ENCODE peak calls at places on chromosome 18, in four cellular contexts. One of them, this sample, is unnamed.

GRCh38 chr18:46338761-46339160 is 234.6 kb downstream of the HAUS1 start:
- DNase-seq in adrenal gland: no peak
- DNase-seq in tibial artery: peak; percentile 11
- DNase-seq in gastrocnemius medialis: no peak
- DNase-seq in this sample: no peak

GRCh38 chr18:45384137-45384998 is 230.9 kb upstream of the SLC14A2 start:
- DNase-seq in gastrocnemius medialis: peak; percentile 25
- DNase-seq in adrenal gland: peak; percentile 36
- DNase-seq in tibial artery: no peak
- DNase-seq in this sample: no peak

GRCh38 chr18:77470836-77471413 is 221.3 kb downstream of the GALR1 start:
- DNase-seq in adrenal gland: no peak
- DNase-seq in gastrocnemius medialis: no peak
- DNase-seq in tibial artery: no peak
- DNase-seq in this sample: no peak

GRCh38 chr18:905307-905947 is 756 bp downstream of the ADCYAP1 start:
- DNase-seq in gastrocnemius medialis: no peak
- DNase-seq in tibial artery: no peak
- DNase-seq in adrenal gland: no peak
- DNase-seq in this sample: no peak

GRCh38 chr18:59712311-59712710 is 15.1 kb upstream of the CCBE1 start:
- DNase-seq in tibial artery: no peak
- DNase-seq in adrenal gland: no peak
- DNase-seq in gastrocnemius medialis: no peak
- DNase-seq in this sample: no peak

GRCh38 chr18:46079336-46079735 is 7.3 kb upstream of the PSTPIP2 start:
- DNase-seq in adrenal gland: no peak
- DNase-seq in gastrocnemius medialis: no peak
- DNase-seq in tibial artery: no peak
- DNase-seq in this sample: no peak

GRCh38 chr18:11178951-11179549 is 29.7 kb upstream of the PIEZO2 start:
- DNase-seq in adrenal gland: no peak
- DNase-seq in tibial artery: peak; percentile 94
- DNase-seq in gastrocnemius medialis: peak; percentile 86
- DNase-seq in this sample: peak; percentile 55

GRCh38 chr18:22790545-22791415 is 142.3 kb upstream of the RBBP8 start:
- DNase-seq in adrenal gland: no peak
- DNase-seq in gastrocnemius medialis: no peak
- DNase-seq in tibial artery: no peak
- DNase-seq in this sample: no peak

GRCh38 chr18:26723986-26724385 is 141.5 kb downstream of the AQP4 start:
- DNase-seq in gastrocnemius medialis: no peak
- DNase-seq in adrenal gland: no peak
- DNase-seq in tibial artery: no peak
- DNase-seq in this sample: no peak

GRCh38 chr18:23920054-23920453 is 94.5 kb upstream of the TTC39C start:
- DNase-seq in adrenal gland: no peak
- DNase-seq in gastrocnemius medialis: no peak
- DNase-seq in tibial artery: no peak
- DNase-seq in this sample: no peak

GRCh38 chr18:7514796-7515440 is 52.2 kb upstream of the PTPRM start:
- DNase-seq in tibial artery: no peak
- DNase-seq in gastrocnemius medialis: no peak
- DNase-seq in adrenal gland: no peak
- DNase-seq in this sample: no peak

GRCh38 chr18:47120428-47120827 is 29.9 kb downstream of the HDHD2 start:
- DNase-seq in adrenal gland: no peak
- DNase-seq in gastrocnemius medialis: no peak
- DNase-seq in tibial artery: no peak
- DNase-seq in this sample: no peak

GRCh38 chr18:73270919-73271318 is 403.1 kb upstream of the NETO1 start:
- DNase-seq in gastrocnemius medialis: no peak
- DNase-seq in tibial artery: no peak
- DNase-seq in adrenal gland: no peak
- DNase-seq in this sample: no peak

GRCh38 chr18:2111456-2111855 is 459.8 kb downstream of the METTL4 start:
- DNase-seq in tibial artery: no peak
- DNase-seq in adrenal gland: no peak
- DNase-seq in gastrocnemius medialis: no peak
- DNase-seq in this sample: no peak

GRCh38 chr18:686339-687111 is 25.9 kb downstream of the ENOSF1 start:
- DNase-seq in adrenal gland: no peak
- DNase-seq in gastrocnemius medialis: no peak
- DNase-seq in tibial artery: no peak
- DNase-seq in this sample: no peak

GRCh38 chr18:47204908-47205522 is 28.9 kb upstream of the IER3IP1 start:
- DNase-seq in gastrocnemius medialis: no peak
- DNase-seq in adrenal gland: peak; percentile 34
- DNase-seq in tibial artery: no peak
- DNase-seq in this sample: no peak

GRCh38 chr18:38077219-38077618 is 511.6 kb upstream of the CELF4 start:
- DNase-seq in tibial artery: no peak
- DNase-seq in adrenal gland: no peak
- DNase-seq in gastrocnemius medialis: no peak
- DNase-seq in this sample: no peak

GRCh38 chr18:33560686-33561370 is 17.2 kb upstream of the ASXL3 start:
- DNase-seq in gastrocnemius medialis: no peak
- DNase-seq in adrenal gland: no peak
- DNase-seq in tibial artery: no peak
- DNase-seq in this sample: no peak

GRCh38 chr18:40832362-40832761 is 1122.7 kb upstream of the PIK3C3 start:
- DNase-seq in adrenal gland: no peak
- DNase-seq in gastrocnemius medialis: no peak
- DNase-seq in tibial artery: no peak
- DNase-seq in this sample: no peak

GRCh38 chr18:66749030-66749429 is 145.1 kb upstream of the CDH19 start:
- DNase-seq in gastrocnemius medialis: no peak
- DNase-seq in adrenal gland: no peak
- DNase-seq in tibial artery: no peak
- DNase-seq in this sample: no peak

GRCh38 chr18:52499646-52500045 is 159.6 kb downstream of the DCC start:
- DNase-seq in adrenal gland: no peak
- DNase-seq in gastrocnemius medialis: no peak
- DNase-seq in tibial artery: no peak
- DNase-seq in this sample: no peak

GRCh38 chr18:5630057-5630765 is 86.4 kb upstream of the EPB41L3 start:
- DNase-seq in tibial artery: peak; percentile 79
- DNase-seq in gastrocnemius medialis: peak; percentile 23
- DNase-seq in adrenal gland: peak; percentile 78
- DNase-seq in this sample: peak; percentile 59

GRCh38 chr18:55420665-55420964 is 167.4 kb downstream of the TCF4 start:
- DNase-seq in adrenal gland: no peak
- DNase-seq in tibial artery: no peak
- DNase-seq in gastrocnemius medialis: no peak
- DNase-seq in this sample: no peak

GRCh38 chr18:28178720-28179119 is 1.8 kb upstream of the CDH2 start:
- DNase-seq in gastrocnemius medialis: no peak
- DNase-seq in adrenal gland: peak; percentile 29
- DNase-seq in tibial artery: no peak
- DNase-seq in this sample: no peak

GRCh38 chr18:56086176-56086575 is 498.2 kb upstream of the TCF4 start:
- DNase-seq in gastrocnemius medialis: no peak
- DNase-seq in tibial artery: no peak
- DNase-seq in adrenal gland: no peak
- DNase-seq in this sample: no peak

GRCh38 chr18:31680836-31681568 is 3.4 kb downstream of the B4GALT6 start:
- DNase-seq in tibial artery: no peak
- DNase-seq in gastrocnemius medialis: no peak
- DNase-seq in adrenal gland: no peak
- DNase-seq in this sample: no peak

GRCh38 chr18:24995056-24995455 is 356.9 kb downstream of the ZNF521 start:
- DNase-seq in gastrocnemius medialis: no peak
- DNase-seq in tibial artery: no peak
- DNase-seq in adrenal gland: no peak
- DNase-seq in this sample: no peak

GRCh38 chr18:26703170-26703933 is 155.0 kb upstream of the KCTD1 start:
- DNase-seq in gastrocnemius medialis: no peak
- DNase-seq in tibial artery: no peak
- DNase-seq in adrenal gland: no peak
- DNase-seq in this sample: peak; percentile 54

GRCh38 chr18:67771271-67771670 is 254.8 kb upstream of the DSEL start:
- DNase-seq in gastrocnemius medialis: no peak
- DNase-seq in tibial artery: no peak
- DNase-seq in adrenal gland: no peak
- DNase-seq in this sample: no peak

GRCh38 chr18:54612237-54612636 is 21.2 kb downstream of the DYNAP start:
- DNase-seq in adrenal gland: no peak
- DNase-seq in tibial artery: no peak
- DNase-seq in gastrocnemius medialis: no peak
- DNase-seq in this sample: no peak

GRCh38 chr18:45498270-45498625 is 117.0 kb upstream of the SLC14A2 start:
- DNase-seq in tibial artery: no peak
- DNase-seq in adrenal gland: no peak
- DNase-seq in gastrocnemius medialis: no peak
- DNase-seq in this sample: no peak

GRCh38 chr18:70380915-70381896 is 92.4 kb downstream of the SOCS6 start:
- DNase-seq in tibial artery: no peak
- DNase-seq in adrenal gland: no peak
- DNase-seq in gastrocnemius medialis: no peak
- DNase-seq in this sample: peak; percentile 72

GRCh38 chr18:22613058-22613690 is 195.5 kb upstream of the CTAGE1 start:
- DNase-seq in tibial artery: no peak
- DNase-seq in adrenal gland: no peak
- DNase-seq in gastrocnemius medialis: no peak
- DNase-seq in this sample: peak; percentile 24

GRCh38 chr18:29147944-29148343 is 971.0 kb upstream of the CDH2 start:
- DNase-seq in tibial artery: no peak
- DNase-seq in adrenal gland: peak; percentile 10
- DNase-seq in gastrocnemius medialis: no peak
- DNase-seq in this sample: no peak

GRCh38 chr18:55351980-55352714 is 235.8 kb downstream of the TCF4 start:
- DNase-seq in gastrocnemius medialis: no peak
- DNase-seq in adrenal gland: no peak
- DNase-seq in tibial artery: no peak
- DNase-seq in this sample: no peak

GRCh38 chr18:3526421-3527354 is 76.7 kb downstream of the TGIF1 start:
- DNase-seq in adrenal gland: no peak
- DNase-seq in gastrocnemius medialis: peak; percentile 37
- DNase-seq in tibial artery: no peak
- DNase-seq in this sample: no peak

GRCh38 chr18:12376034-12376717 is 851 bp downstream of the AFG3L2 start:
- DNase-seq in tibial artery: no peak
- DNase-seq in gastrocnemius medialis: peak; percentile 9
- DNase-seq in adrenal gland: peak; percentile 75
- DNase-seq in this sample: no peak
- H3K4me1 ChIP-seq in tibial artery: no peaks in the 10 kb centered on the region
- H3K4me1 ChIP-seq in gastrocnemius medialis: peaks cover 48% of the 10 kb centered on the region
- H3K4me1 ChIP-seq in adrenal gland: peaks cover 20% of the 10 kb centered on the region
- H3K4me1 ChIP-seq in this sample: peaks cover 4% of the 10 kb centered on the region

GRCh38 chr18:8705280-8705940 is at the start of gene MTCL1:
- DNase-seq in gastrocnemius medialis: no peak
- DNase-seq in adrenal gland: peak; percentile 24
- DNase-seq in tibial artery: peak; percentile 67
- DNase-seq in this sample: no peak

GRCh38 chr18:8707946-8708345 is 2.6 kb downstream of the MTCL1 start:
- DNase-seq in gastrocnemius medialis: no peak
- DNase-seq in tibial artery: no peak
- DNase-seq in adrenal gland: no peak
- DNase-seq in this sample: no peak

GRCh38 chr18:8706981-8707940 is 1.9 kb downstream of the MTCL1 start:
- DNase-seq in gastrocnemius medialis: no peak
- DNase-seq in adrenal gland: no peak
- DNase-seq in tibial artery: peak; percentile 67
- DNase-seq in this sample: no peak

GRCh38 chr18:8705941-8706544 is 687 bp downstream of the MTCL1 start:
- DNase-seq in gastrocnemius medialis: no peak
- DNase-seq in adrenal gland: no peak
- DNase-seq in tibial artery: no peak
- DNase-seq in this sample: no peak

DNA sequence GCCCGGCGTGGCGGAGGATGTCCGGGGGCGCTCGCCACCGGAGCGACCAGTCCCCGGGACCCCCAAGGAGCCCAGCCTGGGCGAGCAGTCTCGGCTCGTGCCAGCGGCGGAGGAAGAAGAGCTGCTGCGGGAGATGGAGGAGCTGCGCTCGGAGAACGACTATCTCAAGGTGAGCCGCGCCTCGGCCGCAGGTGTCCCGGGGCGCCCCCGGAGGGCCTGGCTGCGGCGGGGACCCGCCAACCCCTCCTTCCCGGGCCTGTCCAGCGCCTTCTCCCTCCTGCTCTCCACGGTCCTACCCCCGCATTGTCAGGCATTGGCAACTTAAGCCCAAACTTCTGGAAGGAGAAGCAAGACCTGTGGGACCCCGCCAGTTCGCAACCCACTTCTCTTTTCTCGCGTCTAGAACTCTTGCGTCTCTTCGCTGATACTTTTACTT is 1.2 kb downstream of the MTCL1 start:
- DNase-seq in gastrocnemius medialis: no peak
- DNase-seq in tibial artery: no peak
- DNase-seq in adrenal gland: no peak
- DNase-seq in this sample: no peak
- H3K27ac ChIP-seq in gastrocnemius medialis: no peak overlapping the region
- H3K27ac ChIP-seq in tibial artery: peak overlapping the region; percentile 63
- H3K27ac ChIP-seq in adrenal gland: no peak overlapping the region
- H3K27ac ChIP-seq in this sample: peak overlapping the region; percentile 74

GRCh38 chr18:79952457-79952995 is 1.1 kb upstream of the SLC66A2 start:
- DNase-seq in gastrocnemius medialis: no peak
- DNase-seq in tibial artery: peak; percentile 58
- DNase-seq in adrenal gland: peak; percentile 9
- DNase-seq in this sample: no peak
- H3K4me3 ChIP-seq in gastrocnemius medialis: peak overlapping the region; percentile 93
- H3K4me3 ChIP-seq in tibial artery: peak overlapping the region; percentile 83
- H3K4me3 ChIP-seq in adrenal gland: peak overlapping the region; percentile 93
- H3K4me3 ChIP-seq in this sample: peak overlapping the region; percentile 98

GRCh38 chr18:35334821-35335220 is 9.4 kb downstream of the ZNF24 start:
- DNase-seq in tibial artery: no peak
- DNase-seq in adrenal gland: no peak
- DNase-seq in gastrocnemius medialis: no peak
- DNase-seq in this sample: no peak

GRCh38 chr18:35335861-35336260 is 8.4 kb downstream of the ZNF24 start:
- DNase-seq in gastrocnemius medialis: no peak
- DNase-seq in tibial artery: no peak
- DNase-seq in adrenal gland: no peak
- DNase-seq in this sample: no peak

GRCh38 chr18:35334183-35334582 is 10.0 kb downstream of the ZNF24 start:
- DNase-seq in tibial artery: no peak
- DNase-seq in adrenal gland: no peak
- DNase-seq in gastrocnemius medialis: no peak
- DNase-seq in this sample: no peak

GRCh38 chr18:35331367-35332087 is 12.7 kb downstream of the ZNF24 start:
- DNase-seq in tibial artery: no peak
- DNase-seq in gastrocnemius medialis: no peak
- DNase-seq in adrenal gland: no peak
- DNase-seq in this sample: no peak

DNA sequence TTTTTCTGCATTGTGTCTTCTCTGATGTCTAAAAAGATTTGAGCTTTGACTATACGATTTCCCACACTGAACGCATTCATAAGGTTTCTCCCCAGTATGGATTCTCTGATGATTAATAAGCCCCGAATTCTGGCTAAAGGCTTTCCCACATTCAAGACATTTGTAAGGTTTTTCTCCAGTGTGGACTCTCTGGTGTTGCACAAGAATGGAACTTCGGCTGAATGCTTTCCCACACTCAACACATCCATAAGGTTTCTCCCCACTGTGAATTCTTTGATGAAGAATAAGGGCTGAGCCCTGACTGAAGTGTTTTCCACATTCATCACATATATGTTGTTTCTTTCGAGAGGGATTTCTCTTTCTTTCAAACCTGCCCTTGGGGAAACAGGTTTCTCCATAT is 7.0 kb downstream of the ZNF24 start:
- DNase-seq in tibial artery: no peak
- DNase-seq in gastrocnemius medialis: no peak
- DNase-seq in adrenal gland: no peak
- DNase-seq in this sample: no peak
- H3K4me1 ChIP-seq in tibial artery: no peaks in the 10 kb centered on the region
- H3K4me1 ChIP-seq in gastrocnemius medialis: peaks cover 41% of the 10 kb centered on the region
- H3K4me1 ChIP-seq in adrenal gland: no peaks in the 10 kb centered on the region
- H3K4me1 ChIP-seq in this sample: no peaks in the 10 kb centered on the region